ENCODE peak calls at places on chromosomes 4 and X, in four cellular contexts. One of them, this sample, is unnamed.

GRCh38 chr4:24260133-24260532 is 324.2 kb downstream of the DHX15 start:
- DNase-seq in A549: no peak
- DNase-seq in WERI-Rb-1: no peak
- DNase-seq in AG10803: no peak
- DNase-seq in this sample: no peak

GRCh38 chrX:133005038-133005437 is 46.6 kb upstream of the HS6ST2 start:
- DNase-seq in AG10803: peak; percentile 0
- DNase-seq in A549: peak; percentile 3
- DNase-seq in WERI-Rb-1: no peak
- DNase-seq in this sample: no peak

GRCh38 chrX:78517124-78517523 is 142.0 kb downstream of the RTL3 start:
- DNase-seq in WERI-Rb-1: no peak
- DNase-seq in AG10803: no peak
- DNase-seq in A549: no peak
- DNase-seq in this sample: no peak

GRCh38 chr4:8025668-8026067 is 86.0 kb upstream of the AFAP1 start:
- DNase-seq in WERI-Rb-1: no peak
- DNase-seq in AG10803: no peak
- DNase-seq in A549: no peak
- DNase-seq in this sample: no peak

GRCh38 chrX:11970935-11971334 is 167.3 kb upstream of the FRMPD4 start:
- DNase-seq in A549: no peak
- DNase-seq in AG10803: peak; percentile 8
- DNase-seq in WERI-Rb-1: no peak
- DNase-seq in this sample: no peak

GRCh38 chr4:83093060-83093640 is 21.4 kb downstream of the PLAC8 start:
- DNase-seq in WERI-Rb-1: no peak
- DNase-seq in A549: no peak
- DNase-seq in AG10803: no peak
- DNase-seq in this sample: no peak

GRCh38 chr4:137531951-137532868 is at the start of gene PCDH18:
- DNase-seq in AG10803: peak; percentile 98
- DNase-seq in A549: no peak
- DNase-seq in WERI-Rb-1: no peak
- DNase-seq in this sample: no peak

GRCh38 chr4:79241846-79242245 is 84.0 kb downstream of the NAA11 start:
- DNase-seq in WERI-Rb-1: no peak
- DNase-seq in A549: no peak
- DNase-seq in AG10803: peak; percentile 18
- DNase-seq in this sample: peak; percentile 29

This sample was measured in T1000.